ENCODE peak calls at places on chromosomes 4 and X, in eight cellular contexts. One of them, this sample, is unnamed.

GRCh38 chr4:184745747-184746531 is 12.0 kb upstream of the CENPU start:
- DNase-seq in psoas muscle: peak; percentile 78
- DNase-seq in CD8-positive, alpha-beta T cell: peak; percentile 77
- DNase-seq in neural progenitor cell: peak; percentile 73
- DNase-seq in CD8-positive, alpha-beta memory T cell: peak; percentile 41
- DNase-seq in brain microvascular endothelial cell: peak; percentile 75
- DNase-seq in upper lobe of right lung: no peak
- DNase-seq in aorta: peak; percentile 80
- DNase-seq in this sample: peak; percentile 81

GRCh38 chr4:129246850-129247542 is 151.0 kb downstream of the C4orf33 start:
- DNase-seq in upper lobe of right lung: no peak
- DNase-seq in CD8-positive, alpha-beta T cell: no peak
- DNase-seq in brain microvascular endothelial cell: no peak
- DNase-seq in aorta: no peak
- DNase-seq in neural progenitor cell: no peak
- DNase-seq in psoas muscle: no peak
- DNase-seq in CD8-positive, alpha-beta memory T cell: no peak
- DNase-seq in this sample: no peak

GRCh38 chr4:102799816-102800215 is 27.5 kb downstream of the UBE2D3 start:
- DNase-seq in CD8-positive, alpha-beta T cell: no peak
- DNase-seq in upper lobe of right lung: no peak
- DNase-seq in neural progenitor cell: no peak
- DNase-seq in CD8-positive, alpha-beta memory T cell: no peak
- DNase-seq in brain microvascular endothelial cell: no peak
- DNase-seq in aorta: no peak
- DNase-seq in psoas muscle: no peak
- DNase-seq in this sample: no peak

GRCh38 chrX:95945528-95945927 is 739.1 kb upstream of the DIAPH2 start:
- DNase-seq in neural progenitor cell: no peak
- DNase-seq in upper lobe of right lung: no peak
- DNase-seq in CD8-positive, alpha-beta T cell: no peak
- DNase-seq in psoas muscle: no peak
- DNase-seq in brain microvascular endothelial cell: no peak
- DNase-seq in aorta: no peak
- DNase-seq in CD8-positive, alpha-beta memory T cell: no peak
- DNase-seq in this sample: no peak

GRCh38 chr4:6109842-6110560 is 90.3 kb downstream of the JAKMIP1 start:
- DNase-seq in psoas muscle: no peak
- DNase-seq in CD8-positive, alpha-beta memory T cell: no peak
- DNase-seq in aorta: peak; percentile 55
- DNase-seq in neural progenitor cell: peak; percentile 60
- DNase-seq in CD8-positive, alpha-beta T cell: no peak
- DNase-seq in upper lobe of right lung: no peak
- DNase-seq in brain microvascular endothelial cell: no peak
- DNase-seq in this sample: no peak

GRCh38 chrX:78517124-78517523 is 142.0 kb downstream of the RTL3 start:
- DNase-seq in psoas muscle: no peak
- DNase-seq in upper lobe of right lung: no peak
- DNase-seq in CD8-positive, alpha-beta memory T cell: peak; percentile 37
- DNase-seq in brain microvascular endothelial cell: peak; percentile 24
- DNase-seq in neural progenitor cell: no peak
- DNase-seq in CD8-positive, alpha-beta T cell: peak; percentile 47
- DNase-seq in aorta: no peak
- DNase-seq in this sample: no peak

GRCh38 chr4:140764785-140765392 is 8.7 kb upstream of the TBC1D9 start:
- DNase-seq in neural progenitor cell: peak; percentile 5
- DNase-seq in aorta: no peak
- DNase-seq in CD8-positive, alpha-beta memory T cell: no peak
- DNase-seq in CD8-positive, alpha-beta T cell: no peak
- DNase-seq in psoas muscle: no peak
- DNase-seq in upper lobe of right lung: no peak
- DNase-seq in brain microvascular endothelial cell: no peak
- DNase-seq in this sample: peak; percentile 6

GRCh38 chrX:96820935-96821334 is 62.8 kb upstream of the RPA4 start:
- DNase-seq in psoas muscle: no peak
- DNase-seq in upper lobe of right lung: no peak
- DNase-seq in aorta: no peak
- DNase-seq in CD8-positive, alpha-beta T cell: no peak
- DNase-seq in brain microvascular endothelial cell: no peak
- DNase-seq in CD8-positive, alpha-beta memory T cell: no peak
- DNase-seq in neural progenitor cell: no peak
- DNase-seq in this sample: no peak

DNA sequence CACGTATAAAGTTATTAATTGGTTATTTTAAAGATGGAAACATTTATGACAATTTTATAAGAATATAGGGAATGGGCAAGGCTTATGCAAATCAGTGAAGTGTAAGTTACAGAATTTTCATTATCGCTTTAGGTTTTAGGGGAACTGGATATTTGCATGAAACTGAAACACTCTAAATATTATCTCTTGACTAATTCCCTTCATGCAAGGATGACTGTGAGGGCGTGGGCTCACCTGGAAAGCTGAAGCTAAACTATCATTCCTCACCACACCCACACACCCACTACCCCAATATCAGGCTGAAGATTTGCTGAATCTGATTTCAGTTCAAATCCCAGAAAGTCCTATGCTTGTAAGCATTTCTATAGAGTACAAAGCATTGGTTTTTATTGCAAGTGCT is 81.7 kb upstream of the ARHGAP24 start:
- DNase-seq in CD8-positive, alpha-beta T cell: no peak
- DNase-seq in aorta: no peak
- DNase-seq in brain microvascular endothelial cell: no peak
- DNase-seq in psoas muscle: no peak
- DNase-seq in upper lobe of right lung: no peak
- DNase-seq in neural progenitor cell: no peak
- DNase-seq in CD8-positive, alpha-beta memory T cell: no peak
- DNase-seq in this sample: no peak
- H3K4me3 ChIP-seq in CD8-positive, alpha-beta T cell: no peak overlapping the region
- H3K4me3 ChIP-seq in aorta: no peak overlapping the region
- H3K4me3 ChIP-seq in brain microvascular endothelial cell: no peak overlapping the region
- H3K4me3 ChIP-seq in psoas muscle: no peak overlapping the region
- H3K4me3 ChIP-seq in upper lobe of right lung: no peak overlapping the region
- H3K4me3 ChIP-seq in neural progenitor cell: no peak overlapping the region
- H3K4me3 ChIP-seq in CD8-positive, alpha-beta memory T cell: no peak overlapping the region
- H3K4me3 ChIP-seq in this sample: no peak overlapping the region

GRCh38 chr4:86847576-86847975 is 1.6 kb downstream of the SLC10A6 start:
- DNase-seq in CD8-positive, alpha-beta T cell: no peak
- DNase-seq in aorta: no peak
- DNase-seq in psoas muscle: no peak
- DNase-seq in upper lobe of right lung: no peak
- DNase-seq in brain microvascular endothelial cell: no peak
- DNase-seq in CD8-positive, alpha-beta memory T cell: no peak
- DNase-seq in neural progenitor cell: no peak
- DNase-seq in this sample: no peak

GRCh38 chr4:86848732-86849617 is at the start of gene SLC10A6:
- DNase-seq in brain microvascular endothelial cell: no peak
- DNase-seq in psoas muscle: no peak
- DNase-seq in upper lobe of right lung: no peak
- DNase-seq in neural progenitor cell: no peak
- DNase-seq in CD8-positive, alpha-beta memory T cell: no peak
- DNase-seq in aorta: no peak
- DNase-seq in CD8-positive, alpha-beta T cell: no peak
- DNase-seq in this sample: no peak

GRCh38 chr4:86848136-86848535 is 1.0 kb downstream of the SLC10A6 start:
- DNase-seq in upper lobe of right lung: no peak
- DNase-seq in brain microvascular endothelial cell: no peak
- DNase-seq in psoas muscle: no peak
- DNase-seq in CD8-positive, alpha-beta T cell: no peak
- DNase-seq in CD8-positive, alpha-beta memory T cell: no peak
- DNase-seq in neural progenitor cell: no peak
- DNase-seq in aorta: no peak
- DNase-seq in this sample: peak; percentile 63

GRCh38 chr4:86845593-86845992 is 3.6 kb downstream of the SLC10A6 start:
- DNase-seq in upper lobe of right lung: no peak
- DNase-seq in psoas muscle: no peak
- DNase-seq in neural progenitor cell: no peak
- DNase-seq in CD8-positive, alpha-beta memory T cell: no peak
- DNase-seq in CD8-positive, alpha-beta T cell: no peak
- DNase-seq in brain microvascular endothelial cell: no peak
- DNase-seq in aorta: no peak
- DNase-seq in this sample: no peak

GRCh38 chr4:86846921-86847320 is 2.3 kb downstream of the SLC10A6 start:
- DNase-seq in upper lobe of right lung: no peak
- DNase-seq in psoas muscle: no peak
- DNase-seq in aorta: no peak
- DNase-seq in CD8-positive, alpha-beta memory T cell: no peak
- DNase-seq in CD8-positive, alpha-beta T cell: no peak
- DNase-seq in neural progenitor cell: no peak
- DNase-seq in brain microvascular endothelial cell: no peak
- DNase-seq in this sample: peak; percentile 40
- H3K27ac ChIP-seq in upper lobe of right lung: no peak overlapping the region
- H3K27ac ChIP-seq in psoas muscle: no peak overlapping the region
- H3K27ac ChIP-seq in aorta: no peak overlapping the region
- H3K27ac ChIP-seq in CD8-positive, alpha-beta memory T cell: no peak overlapping the region
- H3K27ac ChIP-seq in CD8-positive, alpha-beta T cell: no peak overlapping the region
- H3K27ac ChIP-seq in neural progenitor cell: no peak overlapping the region
- H3K27ac ChIP-seq in brain microvascular endothelial cell: no peak overlapping the region
- H3K27ac ChIP-seq in this sample: no peak overlapping the region

DNA sequence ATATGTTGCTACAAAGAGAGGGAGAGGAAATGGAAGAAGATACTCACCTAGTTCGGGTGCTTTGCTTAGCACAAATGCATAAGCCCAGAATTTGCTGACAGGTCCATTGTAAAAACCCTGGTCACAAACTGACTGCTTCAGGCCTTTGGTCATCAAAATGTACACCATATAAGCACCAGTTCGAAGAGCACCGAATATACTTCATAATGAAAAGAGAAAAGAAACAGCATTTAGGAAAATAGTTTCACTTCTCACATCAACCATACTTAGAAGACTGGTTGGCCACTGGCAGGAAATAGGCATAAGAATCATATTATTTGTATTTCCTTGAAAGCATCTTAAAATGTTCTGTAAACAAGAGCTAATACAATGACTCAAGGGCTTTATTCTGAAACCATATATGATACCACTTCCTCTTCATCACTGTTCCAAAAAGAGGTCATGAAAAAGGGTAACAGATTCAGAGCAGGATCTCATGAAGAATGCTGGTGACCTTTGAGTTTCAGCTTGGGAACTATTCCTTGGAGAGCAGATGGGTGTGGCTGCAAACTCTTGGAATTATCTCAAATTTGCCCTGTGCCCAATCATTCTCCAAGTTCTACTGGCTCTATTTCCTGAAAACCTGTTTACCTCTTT is 138.7 kb downstream of the ELOVL6 start:
- DNase-seq in brain microvascular endothelial cell: no peak
- DNase-seq in CD8-positive, alpha-beta T cell: no peak
- DNase-seq in neural progenitor cell: no peak
- DNase-seq in aorta: no peak
- DNase-seq in psoas muscle: no peak
- DNase-seq in CD8-positive, alpha-beta memory T cell: no peak
- DNase-seq in upper lobe of right lung: no peak
- DNase-seq in this sample: peak; percentile 52
- H3K4me3 ChIP-seq in brain microvascular endothelial cell: no peak overlapping the region
- H3K4me3 ChIP-seq in CD8-positive, alpha-beta T cell: no peak overlapping the region
- H3K4me3 ChIP-seq in neural progenitor cell: no peak overlapping the region
- H3K4me3 ChIP-seq in aorta: no peak overlapping the region
- H3K4me3 ChIP-seq in psoas muscle: no peak overlapping the region
- H3K4me3 ChIP-seq in CD8-positive, alpha-beta memory T cell: no peak overlapping the region
- H3K4me3 ChIP-seq in upper lobe of right lung: no peak overlapping the region
- H3K4me3 ChIP-seq in this sample: no peak overlapping the region

GRCh38 chr4:15936495-15936894 is 2.0 kb downstream of the FGFBP1 start:
- DNase-seq in CD8-positive, alpha-beta T cell: no peak
- DNase-seq in upper lobe of right lung: no peak
- DNase-seq in neural progenitor cell: no peak
- DNase-seq in brain microvascular endothelial cell: no peak
- DNase-seq in psoas muscle: no peak
- DNase-seq in aorta: no peak
- DNase-seq in CD8-positive, alpha-beta memory T cell: no peak
- DNase-seq in this sample: no peak

GRCh38 chr4:15935504-15936392 is 2.8 kb downstream of the FGFBP1 start:
- DNase-seq in aorta: no peak
- DNase-seq in neural progenitor cell: no peak
- DNase-seq in brain microvascular endothelial cell: peak; percentile 24
- DNase-seq in upper lobe of right lung: no peak
- DNase-seq in CD8-positive, alpha-beta memory T cell: no peak
- DNase-seq in psoas muscle: no peak
- DNase-seq in CD8-positive, alpha-beta T cell: no peak
- DNase-seq in this sample: no peak

GRCh38 chr4:15938640-15939039 is at the start of gene FGFBP1:
- DNase-seq in CD8-positive, alpha-beta T cell: no peak
- DNase-seq in CD8-positive, alpha-beta memory T cell: no peak
- DNase-seq in neural progenitor cell: no peak
- DNase-seq in upper lobe of right lung: no peak
- DNase-seq in psoas muscle: no peak
- DNase-seq in aorta: no peak
- DNase-seq in brain microvascular endothelial cell: no peak
- DNase-seq in this sample: no peak

GRCh38 chr4:15934259-15934658 is 4.3 kb downstream of the FGFBP1 start:
- DNase-seq in CD8-positive, alpha-beta T cell: no peak
- DNase-seq in psoas muscle: no peak
- DNase-seq in upper lobe of right lung: no peak
- DNase-seq in brain microvascular endothelial cell: no peak
- DNase-seq in CD8-positive, alpha-beta memory T cell: no peak
- DNase-seq in neural progenitor cell: no peak
- DNase-seq in aorta: no peak
- DNase-seq in this sample: no peak

GRCh38 chr4:15938182-15938581 is 358 bp downstream of the FGFBP1 start:
- DNase-seq in psoas muscle: no peak
- DNase-seq in CD8-positive, alpha-beta T cell: no peak
- DNase-seq in aorta: no peak
- DNase-seq in brain microvascular endothelial cell: no peak
- DNase-seq in upper lobe of right lung: peak; percentile 82
- DNase-seq in CD8-positive, alpha-beta memory T cell: no peak
- DNase-seq in neural progenitor cell: peak; percentile 21
- DNase-seq in this sample: no peak
- H3K27ac ChIP-seq in psoas muscle: no peak overlapping the region
- H3K27ac ChIP-seq in CD8-positive, alpha-beta T cell: no peak overlapping the region
- H3K27ac ChIP-seq in aorta: no peak overlapping the region
- H3K27ac ChIP-seq in brain microvascular endothelial cell: no peak overlapping the region
- H3K27ac ChIP-seq in upper lobe of right lung: no peak overlapping the region
- H3K27ac ChIP-seq in CD8-positive, alpha-beta memory T cell: no peak overlapping the region
- H3K27ac ChIP-seq in neural progenitor cell: no peak overlapping the region
- H3K27ac ChIP-seq in this sample: no peak overlapping the region

DNA sequence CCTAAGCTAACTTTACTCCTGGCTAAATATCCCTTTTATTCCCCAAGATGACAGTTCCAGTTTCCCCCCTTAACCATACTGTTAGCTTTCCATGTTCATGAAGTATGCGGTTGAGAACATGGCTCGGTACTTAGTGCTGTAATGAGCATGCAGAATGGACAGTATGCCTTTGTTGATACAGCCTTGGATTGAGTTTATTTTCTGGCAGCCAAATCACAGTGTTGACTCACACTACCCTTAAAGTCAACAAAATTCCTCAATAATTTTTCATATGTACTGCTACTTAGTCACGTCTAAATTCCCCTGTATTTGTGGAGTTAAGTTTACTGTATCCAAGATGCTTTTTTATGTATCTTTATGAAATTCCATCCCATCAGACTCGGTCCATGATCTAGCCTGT is 1.4 kb upstream of the VEGFC start:
- DNase-seq in CD8-positive, alpha-beta memory T cell: no peak
- DNase-seq in brain microvascular endothelial cell: peak; percentile 89
- DNase-seq in upper lobe of right lung: no peak
- DNase-seq in aorta: no peak
- DNase-seq in CD8-positive, alpha-beta T cell: no peak
- DNase-seq in neural progenitor cell: no peak
- DNase-seq in psoas muscle: no peak
- DNase-seq in this sample: peak; percentile 97
- H3K4me3 ChIP-seq in CD8-positive, alpha-beta memory T cell: no peak overlapping the region
- H3K4me3 ChIP-seq in brain microvascular endothelial cell: no peak overlapping the region
- H3K4me3 ChIP-seq in upper lobe of right lung: no peak overlapping the region
- H3K4me3 ChIP-seq in aorta: no peak overlapping the region
- H3K4me3 ChIP-seq in CD8-positive, alpha-beta T cell: no peak overlapping the region
- H3K4me3 ChIP-seq in neural progenitor cell: no peak overlapping the region
- H3K4me3 ChIP-seq in psoas muscle: no peak overlapping the region
- H3K4me3 ChIP-seq in this sample: no peak overlapping the region

This sample was measured in fibroblast of lung.